ENCODE peak calls at places on chromosomes 3 and 15, in six cellular contexts. M is heart left ventricle, E is AG04450, T is tibial artery, K is pancreas, A is left ventricle myocardium inferior. S is an unnamed sample.

GRCh38 chr3:71219744-71220638 is 363.5 kb downstream of the FOXP1 start:
- DNase-seq in M (no peak), E (no peak), T (no peak), K (no peak), A (no peak), S (no peak)

GRCh38 chr15:84606653-84607120 is 5.9 kb downstream of the ZSCAN2 start:
- DNase-seq in M (no peak), E (no peak), T (no peak), K (peak), A (no peak), S (no peak)

GRCh38 chr3:3110299-3110630 is at the start of gene IL5RA:
- DNase-seq in M (no peak), E (no peak), T (no peak), K (no peak), A (no peak), S (no peak)

GRCh38 chr15:100901296-100901695 is 17.9 kb upstream of the LRRK1 start:
- DNase-seq in M (no peak), E (no peak), T (no peak), K (no peak), A (no peak), S (peak)

GRCh38 chr15:66092053-66092976 is 161.2 kb downstream of the MEGF11 start:
- DNase-seq in M (no peak), E (no peak), T (no peak), K (no peak), A (no peak), S (no peak)

GRCh38 chr15:75167588-75168076 is 34.0 kb upstream of the C15orf39 start:
- DNase-seq in M (no peak), E (no peak), T (no peak), K (no peak), A (no peak), S (no peak)

GRCh38 chr3:112086018-112086854 is at the start of gene C3orf52:
- DNase-seq in M (peak), E (peak), T (peak), K (peak), A (peak), S (peak)

GRCh38 chr3:42707620-42708355 is 5.2 kb upstream of the HHATL start:
- DNase-seq in M (peak), E (no peak), T (peak), K (no peak), A (no peak), S (peak)

GRCh38 chr15:37764733-37765191 is 169.7 kb upstream of the TMCO5A start:
- DNase-seq in M (no peak), E (peak), T (no peak), K (no peak), A (no peak), S (no peak)

GRCh38 chr15:78207110-78207458 is 27.3 kb downstream of the ACSBG1 start:
- DNase-seq in M (no peak), E (no peak), T (no peak), K (no peak), A (no peak), S (peak)

GRCh38 chr3:23389686-23390085 is 186.6 kb downstream of the UBE2E2 start:
- DNase-seq in M (no peak), E (no peak), T (no peak), K (no peak), A (no peak), S (no peak)

GRCh38 chr3:133459400-133459799 is 59.5 kb downstream of the BFSP2 start:
- DNase-seq in M (peak), E (no peak), T (peak), K (no peak), A (peak), S (no peak)

GRCh38 chr3:99332726-99333125 is 305.7 kb upstream of the COL8A1 start:
- DNase-seq in M (no peak), E (no peak), T (no peak), K (no peak), A (no peak), S (no peak)

GRCh38 chr3:179069762-179070390 is 1.7 kb downstream of the ZMAT3 start:
- DNase-seq in M (no peak), E (no peak), T (no peak), K (no peak), A (no peak), S (no peak)

GRCh38 chr3:108175352-108175751 is 46.9 kb downstream of the IFT57 start:
- DNase-seq in M (no peak), E (no peak), T (no peak), K (no peak), A (no peak), S (no peak)
- H3K27ac ChIP-seq in M (no peak), E (peak), T (no peak), K (no peak), A (no peak), S (no peak)

GRCh38 chr3:106058485-106058884 is 189.7 kb upstream of the CBLB start:
- DNase-seq in M (no peak), E (no peak), T (no peak), K (no peak), A (no peak), S (no peak)
- H3K4me3 ChIP-seq in M (no peak), E (no peak), T (no peak), K (no peak), A (no peak), S (no peak)

GRCh38 chr3:50352762-50353161 is 2.1 kb downstream of the CYB561D2 start:
- DNase-seq in M (no peak), E (no peak), T (no peak), K (no peak), A (no peak), S (no peak)
- H3K27ac ChIP-seq in M (no peak), E (no peak), T (no peak), K (no peak), A (no peak), S (no peak)

DNA sequence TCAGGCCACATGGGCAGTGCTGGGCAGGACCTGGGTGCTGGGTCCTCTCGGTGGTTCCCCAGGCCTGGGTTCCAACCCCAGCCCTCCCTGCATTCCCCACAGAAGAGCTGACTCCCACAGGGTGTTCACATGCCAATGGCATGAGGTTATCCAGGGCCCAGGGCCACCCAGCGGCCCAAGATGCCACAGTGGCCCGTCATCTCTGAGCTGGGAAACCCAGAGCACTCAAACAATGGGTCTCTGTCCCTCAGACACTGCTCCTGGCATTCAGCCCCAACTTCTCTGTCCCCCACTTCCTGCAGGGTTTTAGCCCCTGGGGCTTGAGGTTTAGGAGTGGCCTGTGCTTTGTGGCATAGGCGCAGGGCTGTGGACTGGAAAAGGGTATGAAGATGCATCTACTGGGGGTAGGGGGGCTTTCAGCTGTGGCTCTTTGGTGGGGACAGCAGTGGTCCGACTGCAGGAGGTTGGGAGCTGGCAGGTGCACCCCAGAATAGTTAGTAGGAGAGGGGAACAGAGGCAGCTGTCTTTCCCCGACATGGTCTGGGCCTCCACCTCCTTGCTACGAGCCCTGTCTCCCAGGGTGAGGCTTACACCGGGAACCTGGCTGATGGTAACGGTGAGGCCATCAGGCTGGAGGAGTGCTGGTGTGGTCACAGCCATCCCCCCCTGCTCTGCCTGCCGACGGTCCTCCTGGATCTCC is 1.7 kb downstream of the CCDC9B start:
- DNase-seq in M (peak), E (peak), T (no peak), K (no peak), A (peak), S (no peak)
- H3K4me3 ChIP-seq in M (peak), E (peak), T (peak), K (no peak), A (peak), S (peak)

DNA sequence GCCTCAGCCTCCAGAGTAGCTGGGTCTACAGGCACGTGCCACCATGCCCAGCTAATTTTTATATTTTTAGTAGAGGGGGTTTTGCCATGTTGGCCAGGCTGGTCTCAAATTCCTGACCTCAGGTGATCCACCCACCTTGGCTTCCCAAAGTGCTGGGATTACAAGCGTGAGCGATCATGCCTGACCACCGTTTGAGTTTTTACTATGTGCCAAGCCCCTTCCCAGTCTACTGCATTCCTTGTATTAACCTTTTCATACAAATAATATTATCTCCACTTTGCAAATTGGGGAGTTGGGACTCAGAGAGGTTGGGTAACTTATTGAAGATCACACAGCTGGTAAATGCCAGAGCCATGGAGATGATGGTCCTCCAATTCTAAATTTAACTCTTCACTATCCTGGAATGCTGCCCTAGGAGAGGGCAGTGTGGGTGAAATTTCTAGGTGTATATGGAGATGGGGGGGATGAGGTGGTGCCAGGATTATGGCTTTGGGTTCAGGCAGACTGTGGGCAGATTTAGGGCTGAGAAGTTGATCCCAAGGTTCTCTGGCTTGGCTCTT is 1.0 kb upstream of the PXK start:
- DNase-seq in M (no peak), E (no peak), T (no peak), K (no peak), A (no peak), S (peak)
- H3K27ac ChIP-seq in M (no peak), E (no peak), T (peak), K (no peak), A (no peak), S (no peak)

DNA sequence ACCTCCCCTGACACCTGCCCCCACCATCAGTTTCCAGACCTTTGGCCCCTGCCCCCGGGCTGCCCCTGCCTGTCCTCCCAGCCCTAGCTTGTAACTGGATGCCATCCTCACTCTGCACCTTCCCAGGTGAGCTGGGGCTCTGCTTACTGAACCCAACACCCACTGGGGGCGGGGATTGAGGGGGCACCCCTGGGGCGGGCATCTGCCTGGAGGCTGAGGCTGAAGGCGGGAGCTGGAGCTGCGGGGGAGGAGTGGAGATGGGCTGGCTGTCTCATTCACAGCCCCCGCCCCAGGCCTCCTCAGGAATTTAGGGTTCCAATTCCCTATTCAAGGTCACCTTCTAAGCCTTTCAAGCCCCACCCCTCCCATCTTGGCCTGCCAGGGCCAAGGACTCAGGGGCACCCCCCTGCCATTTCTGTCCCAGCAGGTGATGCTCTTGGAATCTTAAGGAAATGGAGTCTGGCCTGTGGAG is 17.7 kb downstream of the PIF1 start:
- DNase-seq in M (no peak), E (no peak), T (no peak), K (no peak), A (no peak), S (no peak)
- H3K4me3 ChIP-seq in M (no peak), E (no peak), T (no peak), K (no peak), A (no peak), S (no peak)

GRCh38 chr3:121750087-121750415 is 510 bp upstream of the GOLGB1 start:
- DNase-seq in M (no peak), E (no peak), T (no peak), K (no peak), A (no peak), S (no peak)
- H3K27ac ChIP-seq in M (peak), E (peak), T (peak), K (peak), A (peak), S (peak)